ENCODE peak calls at places on chromosomes 3 and 15, in five cellular contexts. C is activated CD8-positive, alpha-beta T cell treated with anti-CD3 and anti-CD28 coated beads for 36 hours; Y is tibial nerve; E is HCT116; N is astrocyte of the cerebellum. T is an unnamed sample.
A peak's percentile ranks its signal among the peaks of the same experiment; 100 is the strongest.

GRCh38 chr3:14222900-14223594 is 44.4 kb downstream of the LSM3 start:
- DNase-seq in Y (no peak), C (no peak), E (no peak), N (no peak), T (no peak)

GRCh38 chr3:174488527-174488926 is 370.6 kb upstream of the NAALADL2 start:
- DNase-seq in N (no peak), E (no peak), C (no peak), Y (no peak), T (no peak)

GRCh38 chr3:151431940-151432339 is 28.9 kb downstream of the IGSF10 start:
- DNase-seq in E (no peak), C (no peak), Y (no peak), N (peak; percentile 65), T (no peak)

GRCh38 chr3:39220551-39221530 is 28.4 kb upstream of the XIRP1 start:
- DNase-seq in N (no peak), Y (no peak), C (no peak), E (no peak), T (no peak)

GRCh38 chr3:194905696-194906095 is 220.0 kb downstream of the FAM43A start:
- DNase-seq in E (no peak), Y (no peak), C (no peak), N (peak; percentile 42), T (no peak)

GRCh38 chr3:123499316-123499715 is 50.4 kb upstream of the ADCY5 start:
- DNase-seq in E (no peak), Y (no peak), N (peak; percentile 32), C (no peak), T (no peak)

GRCh38 chr15:89472785-89473256 is 23.6 kb downstream of the RHCG start:
- DNase-seq in Y (no peak), N (peak; percentile 12), E (peak; percentile 48), C (peak; percentile 71), T (peak; percentile 82)

GRCh38 chr15:55222588-55222987 is 25.8 kb upstream of the RSL24D1 start:
- DNase-seq in C (no peak), N (no peak), E (no peak), Y (no peak), T (no peak)

GRCh38 chr3:140091143-140091542 is 156.2 kb downstream of the CLSTN2 start:
- DNase-seq in E (no peak), N (peak; percentile 38), Y (no peak), C (no peak), T (no peak)

GRCh38 chr3:190339130-190339529 is 16.9 kb upstream of the CLDN1 start:
- DNase-seq in Y (no peak), N (no peak), E (peak; percentile 18), C (no peak), T (no peak)

GRCh38 chr3:30728143-30728542 is 121.7 kb downstream of the TGFBR2 start:
- DNase-seq in E (no peak), Y (no peak), N (no peak), C (no peak), T (no peak)

GRCh38 chr3:102161362-102162006 is 273.3 kb upstream of the ZPLD1 start:
- DNase-seq in C (no peak), N (no peak), E (no peak), Y (no peak), T (no peak)

GRCh38 chr3:15979490-15979889 is 181.7 kb upstream of the ANKRD28 start:
- DNase-seq in N (no peak), Y (peak; percentile 11), E (no peak), C (no peak), T (no peak)

GRCh38 chr3:183491109-183491922 is 62.9 kb upstream of the MCF2L2 start:
- DNase-seq in N (no peak), Y (no peak), E (no peak), C (no peak), T (no peak)

GRCh38 chr3:23949784-23950183 is 4.7 kb downstream of the NR1D2 start:
- DNase-seq in C (peak; percentile 21), Y (no peak), N (no peak), E (no peak), T (peak; percentile 49)

GRCh38 chr3:79263423-79263822 is 504.4 kb downstream of the ROBO1 start:
- DNase-seq in Y (no peak), E (no peak), N (no peak), C (no peak), T (no peak)

GRCh38 chr3:148737104-148737525 is 39.4 kb downstream of the AGTR1 start:
- DNase-seq in Y (no peak), C (no peak), N (no peak), E (no peak), T (no peak)

GRCh38 chr3:136196064-136196400 is at the start of gene MSL2:
- DNase-seq in E (no peak), C (no peak), N (no peak), Y (no peak), T (no peak)

GRCh38 chr3:150787741-150788370 is 24.9 kb upstream of the SIAH2 start:
- DNase-seq in N (peak; percentile 44), E (peak; percentile 69), C (peak; percentile 93), Y (peak; percentile 91), T (peak; percentile 53)

GRCh38 chr3:481680-482079 is 285.1 kb downstream of the CHL1 start:
- DNase-seq in E (no peak), Y (no peak), C (no peak), N (no peak), T (peak; percentile 35)

GRCh38 chr15:32685576-32685975 is 32.2 kb upstream of the GREM1 start:
- DNase-seq in Y (no peak), E (no peak), N (no peak), C (no peak), T (no peak)

GRCh38 chr3:98784666-98785600 is 21.8 kb downstream of the ST3GAL6 start:
- DNase-seq in Y (no peak), E (no peak), N (peak; percentile 79), C (no peak), T (no peak)

GRCh38 chr3:175601521-175601920 is 742.4 kb downstream of the NAALADL2 start:
- DNase-seq in C (no peak), E (no peak), Y (no peak), N (no peak), T (no peak)

GRCh38 chr3:49703443-49703927 is 14.1 kb downstream of the RNF123 start:
- DNase-seq in Y (peak; percentile 38), C (peak; percentile 74), E (peak; percentile 22), N (peak; percentile 32), T (peak; percentile 94)

GRCh38 chr3:128383316-128384235 is 83.1 kb downstream of the DNAJB8 start:
- DNase-seq in Y (peak; percentile 19), C (peak; percentile 61), N (no peak), E (peak; percentile 38), T (no peak)

GRCh38 chr15:62533687-62534086 is 368.6 kb upstream of the C2CD4B start:
- DNase-seq in Y (no peak), N (no peak), E (no peak), C (no peak), T (no peak)

GRCh38 chr3:166608132-166608531 is 770.9 kb upstream of the BCHE start:
- DNase-seq in C (no peak), E (no peak), Y (no peak), N (no peak), T (no peak)

GRCh38 chr3:193894121-193894863 is 241.7 kb upstream of the HES1 start:
- DNase-seq in N (peak; percentile 3), C (no peak), Y (no peak), E (no peak), T (no peak)

GRCh38 chr3:48598323-48599076 is 3.4 kb upstream of the COL7A1 start:
- DNase-seq in C (no peak), Y (no peak), E (no peak), N (peak; percentile 67), T (no peak)

GRCh38 chr3:66393486-66394260 is 107.1 kb downstream of the LRIG1 start:
- DNase-seq in Y (no peak), C (peak; percentile 76), E (no peak), N (peak; percentile 50), T (no peak)

GRCh38 chr3:47367631-47368030 is 13.2 kb upstream of the PTPN23 start:
- DNase-seq in E (no peak), Y (no peak), C (no peak), N (no peak), T (no peak)

GRCh38 chr15:68420186-68420684 is 11.7 kb downstream of the ITGA11 start:
- DNase-seq in N (no peak), C (no peak), Y (no peak), E (no peak), T (no peak)

GRCh38 chr3:123749716-123750115 is 134.4 kb downstream of the MYLK start:
- DNase-seq in N (peak; percentile 43), C (no peak), E (no peak), Y (no peak), T (no peak)

GRCh38 chr3:50303038-50303815 is at the start of gene HYAL1:
- DNase-seq in C (no peak), E (peak; percentile 61), N (no peak), Y (no peak), T (no peak)

GRCh38 chr3:128263946-128264345 is 110.7 kb downstream of the EEFSEC start:
- DNase-seq in Y (no peak), N (no peak), E (no peak), C (no peak), T (no peak)

GRCh38 chr15:73244333-73244732 is 124.4 kb downstream of the HCN4 start:
- DNase-seq in Y (no peak), N (no peak), C (peak; percentile 20), E (peak; percentile 22), T (peak; percentile 24)
- TF ChIP-seq CTCF in Y (no peak), N (peak; percentile 35), C (peak; percentile 33), E (peak; percentile 63), T (peak; percentile 26)

GRCh38 chr3:27385504-27385903 is 16.3 kb upstream of the NEK10 start:
- DNase-seq in N (no peak), Y (no peak), E (no peak), C (no peak), T (no peak)
- TF ChIP-seq CTCF in N (no peak), Y (no peak), E (no peak), C (no peak), T (no peak)

DNA sequence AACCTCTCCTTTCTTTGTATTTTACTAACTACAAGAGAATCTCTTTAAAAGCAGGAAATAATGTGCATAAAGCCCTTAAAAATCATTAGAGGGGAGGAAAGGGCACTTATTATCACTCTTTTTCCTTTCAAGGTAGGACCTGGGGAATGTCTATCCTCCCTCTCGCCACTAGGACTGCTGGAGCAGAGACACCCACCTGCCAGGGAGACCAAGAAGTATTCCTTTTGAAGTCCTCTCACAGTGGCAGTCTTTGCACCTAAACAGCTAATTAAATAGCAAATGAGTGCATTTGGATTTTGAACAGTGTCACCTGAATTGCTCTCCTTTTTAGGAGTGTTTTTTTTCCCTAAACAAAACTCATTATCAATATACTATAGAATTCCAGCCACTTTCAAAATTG is 874.1 kb downstream of the ZPLD1 start:
- DNase-seq in N (no peak), C (no peak), Y (no peak), E (no peak), T (no peak)
- TF ChIP-seq CTCF in N (peak; percentile 21), C (no peak), Y (no peak), E (peak; percentile 58), T (no peak)

DNA sequence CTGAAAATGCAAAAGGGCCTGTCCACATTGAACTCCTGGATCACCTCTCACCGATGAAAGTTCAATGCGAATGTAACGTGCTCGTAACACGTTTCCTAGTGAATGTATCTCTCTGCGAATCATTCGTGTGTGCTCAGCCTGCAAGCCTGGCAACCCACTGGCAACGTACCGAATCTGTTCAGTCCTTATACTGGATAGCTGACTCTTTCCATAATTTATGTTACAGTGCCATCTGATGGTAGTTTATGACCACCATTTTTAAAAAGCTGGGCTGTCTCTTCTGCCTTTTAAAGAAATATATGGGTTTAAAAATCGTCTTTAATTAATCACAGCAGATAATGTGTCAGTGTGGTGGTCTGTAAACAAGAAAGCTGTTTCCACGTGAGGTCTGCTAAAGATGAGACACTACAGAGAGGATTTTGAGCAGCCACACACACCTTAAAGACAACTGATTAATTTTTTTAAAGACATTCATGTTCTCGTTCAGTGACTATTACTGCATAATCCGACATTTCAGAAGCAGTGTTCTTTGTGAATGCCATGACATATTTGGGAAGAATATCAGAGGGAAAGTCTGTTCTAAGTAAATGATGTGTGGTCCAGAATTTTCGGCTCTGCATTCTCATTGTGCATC is 69.4 kb upstream of the FOXP1 start:
- DNase-seq in E (peak; percentile 4), C (peak; percentile 38), Y (peak; percentile 33), N (peak; percentile 29), T (peak; percentile 44)
- TF ChIP-seq CTCF in E (peak; percentile 60), C (peak; percentile 62), Y (peak; percentile 60), N (peak; percentile 41), T (peak; percentile 5)

T was measured in GM13976.